ENCODE peak calls at places on chromosomes 2 and 18, in six cellular contexts. N is K562, E is H1, L is GM12878, D is GM12892, V is HepG2. Q is an unnamed sample.
A peak's percentile ranks its signal among the peaks of the same experiment; 100 is the strongest.

GRCh38 chr2:182946949-182947348 is 80.5 kb upstream of the FRZB start:
- DNase-seq in N (no peak), E (no peak), L (no peak), D (no peak), V (no peak), Q (no peak)

GRCh38 chr18:36580266-36580665 is 248.5 kb downstream of the TPGS2 start:
- DNase-seq in N (no peak), E (no peak), L (no peak), D (no peak), V (no peak), Q (no peak)

GRCh38 chr2:55891671-55892071 is 31.9 kb downstream of the EFEMP1 start:
- DNase-seq in N (no peak), E (no peak), L (no peak), D (no peak), V (no peak), Q (no peak)

GRCh38 chr2:17540813-17541513 is 467 bp downstream of the VSNL1 start:
- DNase-seq in N (no peak), E (no peak), L (no peak), D (no peak), V (no peak), Q (no peak)

GRCh38 chr18:28159055-28159454 is 17.9 kb downstream of the CDH2 start:
- DNase-seq in N (no peak), E (no peak), L (no peak), D (no peak), V (no peak), Q (no peak)

GRCh38 chr18:74790451-74790850 is 192.8 kb downstream of the ZNF407 start:
- DNase-seq in N (no peak), E (no peak), L (no peak), D (no peak), V (no peak), Q (no peak)

GRCh38 chr2:64606495-64607363 is 47.0 kb downstream of the SERTAD2 start:
- DNase-seq in N (peak; percentile 92), E (peak; percentile 77), L (peak; percentile 83), D (peak; percentile 83), V (peak; percentile 76), Q (peak; percentile 76)

GRCh38 chr2:28670882-28671281 is 80.7 kb upstream of the PPP1CB start:
- DNase-seq in N (no peak), E (no peak), L (no peak), D (no peak), V (no peak), Q (no peak)

GRCh38 chr2:240402566-240403295 is 32.7 kb upstream of the GPC1 start:
- DNase-seq in N (no peak), E (peak; percentile 37), L (no peak), D (no peak), V (no peak), Q (no peak)

GRCh38 chr18:60259052-60259681 is 113.4 kb downstream of the MC4R start:
- DNase-seq in N (no peak), E (no peak), L (no peak), D (no peak), V (no peak), Q (no peak)

GRCh38 chr18:14979875-14980274 is 231.9 kb downstream of the ANKRD30B start:
- DNase-seq in N (no peak), E (no peak), L (no peak), D (no peak), V (no peak), Q (no peak)

GRCh38 chr2:170679607-170680079 is 35.5 kb upstream of the SP5 start:
- DNase-seq in N (no peak), E (no peak), L (no peak), D (no peak), V (peak; percentile 42), Q (no peak)

GRCh38 chr2:191020742-191021381 is 6.9 kb upstream of the STAT1 start:
- DNase-seq in N (no peak), E (no peak), L (no peak), D (no peak), V (peak; percentile 71), Q (no peak)

GRCh38 chr2:73279852-73280251 is 4.4 kb downstream of the FBXO41 start:
- DNase-seq in N (peak; percentile 41), E (no peak), L (no peak), D (no peak), V (no peak), Q (no peak)

GRCh38 chr2:101883860-101884259 is 107.9 kb upstream of the IL1R2 start:
- DNase-seq in N (peak; percentile 39), E (no peak), L (no peak), D (no peak), V (peak; percentile 60), Q (peak; percentile 8)

GRCh38 chr2:165874445-165875039 is 79.0 kb downstream of the TTC21B start:
- DNase-seq in N (peak; percentile 22), E (no peak), L (peak; percentile 36), D (no peak), V (peak; percentile 72), Q (peak; percentile 24)

GRCh38 chr2:43190305-43191052 is 35.9 kb downstream of the ZFP36L2 start:
- DNase-seq in N (peak; percentile 68), E (no peak), L (no peak), D (no peak), V (no peak), Q (no peak)

GRCh38 chr18:61400714-61401113 is 67.5 kb downstream of the CDH20 start:
- DNase-seq in N (no peak), E (no peak), L (no peak), D (no peak), V (no peak), Q (no peak)

GRCh38 chr2:12074126-12074883 is 327.9 kb downstream of the LPIN1 start:
- DNase-seq in N (peak; percentile 71), E (no peak), L (peak; percentile 67), D (no peak), V (no peak), Q (no peak)

GRCh38 chr2:85838181-85838580 is 50.6 kb downstream of the ST3GAL5 start:
- DNase-seq in N (no peak), E (no peak), L (no peak), D (no peak), V (no peak), Q (no peak)

GRCh38 chr18:11565716-11566115 is 43.7 kb upstream of the SLC35G4 start:
- DNase-seq in N (no peak), E (no peak), L (no peak), D (no peak), V (no peak), Q (no peak)

GRCh38 chr2:65548571-65549261 is 116.3 kb upstream of the SPRED2 start:
- DNase-seq in N (no peak), E (no peak), L (no peak), D (no peak), V (no peak), Q (no peak)

GRCh38 chr18:41666251-41666650 is 288.8 kb upstream of the PIK3C3 start:
- DNase-seq in N (no peak), E (no peak), L (no peak), D (no peak), V (no peak), Q (no peak)

GRCh38 chr2:225582355-225583116 is 183.0 kb downstream of the NYAP2 start:
- DNase-seq in N (no peak), E (no peak), L (no peak), D (no peak), V (no peak), Q (no peak)

GRCh38 chr2:74003494-74004211 is 18.9 kb downstream of the TET3 start:
- DNase-seq in N (peak; percentile 79), E (no peak), L (no peak), D (no peak), V (no peak), Q (no peak)

GRCh38 chr2:119426396-119426675 is 5.3 kb upstream of the TMEM37 start:
- DNase-seq in N (no peak), E (no peak), L (no peak), D (no peak), V (no peak), Q (no peak)

GRCh38 chr2:16553222-16553621 is 112.4 kb downstream of the CYRIA start:
- DNase-seq in N (peak; percentile 36), E (peak; percentile 51), L (no peak), D (no peak), V (peak; percentile 40), Q (no peak)

GRCh38 chr2:29502452-29502851 is 387.2 kb downstream of the CLIP4 start:
- DNase-seq in N (no peak), E (no peak), L (no peak), D (no peak), V (no peak), Q (no peak)

GRCh38 chr2:222993920-222994650 is 57.9 kb upstream of the KCNE4 start:
- DNase-seq in N (no peak), E (no peak), L (no peak), D (no peak), V (no peak), Q (no peak)

GRCh38 chr2:149075065-149075464 is 36.6 kb downstream of the LYPD6B start:
- DNase-seq in N (no peak), E (no peak), L (no peak), D (no peak), V (no peak), Q (no peak)

GRCh38 chr2:241755777-241756176 is 20.8 kb upstream of the GAL3ST2 start:
- DNase-seq in N (no peak), E (no peak), L (no peak), D (no peak), V (no peak), Q (no peak)

GRCh38 chr2:26568076-26568890 is 72.9 kb downstream of the CIB4 start:
- DNase-seq in N (no peak), E (no peak), L (no peak), D (no peak), V (no peak), Q (no peak)

GRCh38 chr2:174333017-174333501 is 1.7 kb upstream of the SP9 start:
- DNase-seq in N (no peak), E (no peak), L (no peak), D (no peak), V (no peak), Q (no peak)
- TF ChIP-seq TAF1 in N (no peak), E (no peak), L (no peak), D (no peak), V (no peak), Q (no peak)

GRCh38 chr2:98085649-98086048 is 1.3 kb upstream of the VWA3B start:
- DNase-seq in N (no peak), E (no peak), L (no peak), D (no peak), V (no peak), Q (no peak)
- TF ChIP-seq POLR2AphosphoS5 in N (no peak), E (no peak), L (no peak), D (no peak), V (no peak), Q (no peak)

GRCh38 chr2:163462993-163463392 is 272.8 kb downstream of the FIGN start:
- DNase-seq in N (no peak), E (no peak), L (no peak), D (no peak), V (no peak), Q (no peak)
- TF ChIP-seq POLR2A in N (no peak), E (no peak), L (no peak), D (no peak), V (no peak), Q (no peak)

GRCh38 chr2:178825183-178825582 is 18.0 kb upstream of the TTN start:
- DNase-seq in N (no peak), E (no peak), L (no peak), D (no peak), V (no peak), Q (no peak)

GRCh38 chr2:178819992-178820391 is 12.8 kb upstream of the TTN start:
- DNase-seq in N (no peak), E (no peak), L (peak; percentile 17), D (no peak), V (no peak), Q (no peak)

GRCh38 chr2:178824181-178824580 is 17.0 kb upstream of the TTN start:
- DNase-seq in N (no peak), E (no peak), L (no peak), D (no peak), V (no peak), Q (no peak)

GRCh38 chr2:178819147-178819875 is 12.1 kb upstream of the TTN start:
- DNase-seq in N (no peak), E (no peak), L (no peak), D (no peak), V (no peak), Q (no peak)
- TF ChIP-seq TAF1 in N (no peak), E (no peak), L (no peak), D (no peak), V (no peak), Q (no peak)